ENCODE peak calls at places on chromosomes 1 and 21, in four cellular contexts. G is WTC11, D is HepG2, J is K562. C is an unnamed sample.

GRCh38 chr21:45482899-45483821 is 59.1 kb downstream of the SLC19A1 start:
- DNase-seq in J (no peak), G (no peak), D (no peak), C (no peak)

GRCh38 chr1:184242507-184242943 is 144.3 kb upstream of the C1orf21 start:
- DNase-seq in G (no peak), D (no peak), J (no peak), C (no peak)

GRCh38 chr21:17925900-17926299 is 106.7 kb upstream of the C21orf91 start:
- DNase-seq in J (no peak), D (peak; percentile 20), G (no peak), C (no peak)

GRCh38 chr1:214471458-214471857 is 79.9 kb downstream of the PTPN14 start:
- DNase-seq in J (no peak), G (no peak), D (no peak), C (no peak)

GRCh38 chr1:41645062-41645461 is 160.6 kb upstream of the EDN2 start:
- DNase-seq in D (no peak), J (no peak), G (no peak), C (no peak)

GRCh38 chr1:116737020-116737854 is 17.0 kb upstream of the CD2 start:
- DNase-seq in J (peak; percentile 76), G (peak; percentile 67), D (peak; percentile 7), C (peak; percentile 29)

GRCh38 chr1:43978551-43979260 is at the start of gene B4GALT2:
- DNase-seq in D (peak; percentile 50), J (peak; percentile 90), G (peak; percentile 45), C (no peak)

GRCh38 chr21:42307106-42307505 is 8.1 kb downstream of the TFF3 start:
- DNase-seq in D (no peak), J (no peak), G (no peak), C (no peak)

GRCh38 chr1:64962447-64962846 is 3.9 kb downstream of the JAK1 start:
- DNase-seq in D (no peak), J (no peak), G (no peak), C (no peak)

GRCh38 chr1:10679521-10680220 is 116.8 kb downstream of the CASZ1 start:
- DNase-seq in D (peak; percentile 82), G (peak; percentile 87), J (peak; percentile 75), C (peak; percentile 57)

GRCh38 chr1:61083014-61083798 is 845 bp downstream of the NFIA start:
- DNase-seq in G (peak; percentile 32), D (no peak), J (peak; percentile 49), C (no peak)

GRCh38 chr21:41164981-41165650 is 2.8 kb upstream of the BACE2 start:
- DNase-seq in G (no peak), J (no peak), D (peak; percentile 5), C (peak; percentile 43)

GRCh38 chr1:8818325-8818775 is 910 bp upstream of the RERE start:
- DNase-seq in D (no peak), J (no peak), G (no peak), C (peak; percentile 56)

GRCh38 chr1:77281491-77282186 is at the start of gene AK5:
- DNase-seq in G (peak; percentile 64), D (no peak), J (no peak), C (peak; percentile 40)

GRCh38 chr1:107413951-107414350 is 273.1 kb downstream of the NTNG1 start:
- DNase-seq in D (no peak), G (no peak), J (no peak), C (no peak)

GRCh38 chr1:43147625-43148319 is 24.3 kb downstream of the EBNA1BP2 start:
- DNase-seq in D (peak; percentile 6), G (peak; percentile 99), J (peak; percentile 67), C (no peak)

GRCh38 chr1:202276920-202277319 is 64.8 kb downstream of the UBE2T start:
- DNase-seq in D (no peak), G (no peak), J (no peak), C (no peak)

GRCh38 chr1:156489166-156489934 is 11.2 kb downstream of the MEF2D start:
- DNase-seq in D (no peak), J (peak; percentile 57), G (peak; percentile 60), C (no peak)

GRCh38 chr1:13513885-13514546 is at the start of gene LRRC38:
- DNase-seq in J (no peak), G (peak; percentile 61), D (no peak), C (no peak)

GRCh38 chr1:48526045-48526714 is 54.2 kb upstream of the SPATA6 start:
- DNase-seq in D (no peak), J (no peak), G (no peak), C (no peak)

GRCh38 chr1:95230256-95230655 is 3.8 kb upstream of the RWDD3 start:
- DNase-seq in J (no peak), D (no peak), G (no peak), C (no peak)

GRCh38 chr1:95229706-95230105 is 4.3 kb upstream of the RWDD3 start:
- DNase-seq in D (no peak), J (no peak), G (no peak), C (no peak)

GRCh38 chr1:95232646-95233320 is 1.2 kb upstream of the RWDD3 start:
- DNase-seq in J (no peak), G (no peak), D (no peak), C (no peak)

GRCh38 chr1:95229042-95229441 is 5.0 kb upstream of the RWDD3 start:
- DNase-seq in G (no peak), D (no peak), J (no peak), C (no peak)

GRCh38 chr1:95230768-95231191 is 3.2 kb upstream of the RWDD3 start:
- DNase-seq in J (no peak), G (no peak), D (peak; percentile 57), C (no peak)
- TF ChIP-seq HMGXB4 in J (no peak), G (no peak), D (no peak), C (no peak)

GRCh38 chr1:197776348-197777082 is 1.2 kb upstream of the DENND1B start:
- DNase-seq in G (no peak), J (no peak), D (no peak), C (no peak)

GRCh38 chr1:197773856-197774255 is 1.4 kb downstream of the DENND1B start:
- DNase-seq in J (no peak), D (no peak), G (no peak), C (no peak)

GRCh38 chr1:197771904-197772561 is 3.2 kb downstream of the DENND1B start:
- DNase-seq in D (no peak), G (no peak), J (no peak), C (no peak)

GRCh38 chr1:197775282-197776262 is at the start of gene DENND1B:
- DNase-seq in D (peak; percentile 52), G (peak; percentile 83), J (peak; percentile 81), C (peak; percentile 76)

GRCh38 chr1:197774691-197775281 is 494 bp downstream of the DENND1B start:
- DNase-seq in J (peak; percentile 74), G (peak; percentile 50), D (peak; percentile 3), C (peak; percentile 40)
- TF ChIP-seq HMGXB4 in J (peak; percentile 80), G (peak; percentile 49), D (no peak), C (no peak)

GRCh38 chr1:217673387-217673786 is 42.2 kb downstream of the SPATA17 start:
- DNase-seq in G (no peak), J (no peak), D (no peak), C (no peak)
- TF ChIP-seq HMGXB4 in G (no peak), J (no peak), D (no peak), C (no peak)

DNA sequence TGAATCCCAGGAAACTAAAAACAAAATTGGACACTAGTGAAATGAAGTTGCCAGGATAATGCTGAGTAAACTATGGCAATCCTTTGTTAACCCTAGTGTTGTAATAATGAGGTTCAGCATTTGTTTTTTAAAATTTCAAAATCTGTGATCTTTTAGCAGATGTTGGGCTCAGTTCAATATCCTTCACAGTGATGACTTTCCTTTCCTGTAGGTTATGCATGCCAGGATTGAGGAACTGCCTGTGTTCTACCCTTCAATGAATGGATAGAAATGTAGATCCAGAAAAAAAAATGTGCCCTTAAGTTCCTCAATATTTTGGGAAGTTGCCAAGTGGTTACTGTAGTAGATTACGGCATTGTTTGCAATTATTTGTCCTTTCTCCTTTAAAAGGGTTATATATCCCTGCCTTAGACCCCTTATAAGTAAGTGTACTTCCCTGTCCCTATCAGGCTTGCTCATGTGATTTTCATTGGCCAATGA is 35.5 kb upstream of the IRF2BP2 start:
- DNase-seq in D (no peak), G (no peak), J (peak; percentile 35), C (no peak)
- TF ChIP-seq HMGXB4 in D (no peak), G (no peak), J (no peak), C (no peak)

GRCh38 chr1:59973719-59974118 is 47.1 kb upstream of the CYP2J2 start:
- DNase-seq in J (no peak), G (no peak), D (no peak), C (no peak)

GRCh38 chr1:59967780-59968179 is 41.2 kb upstream of the CYP2J2 start:
- DNase-seq in G (no peak), J (no peak), D (no peak), C (no peak)

GRCh38 chr1:59971464-59971911 is 44.9 kb upstream of the CYP2J2 start:
- DNase-seq in G (peak; percentile 79), D (peak; percentile 28), J (peak; percentile 79), C (peak; percentile 42)

GRCh38 chr1:59976194-59977074 is 49.9 kb upstream of the CYP2J2 start:
- DNase-seq in G (peak; percentile 81), J (peak; percentile 70), D (peak; percentile 16), C (peak; percentile 36)

GRCh38 chr1:59972216-59972924 is 45.8 kb upstream of the CYP2J2 start:
- DNase-seq in G (no peak), J (no peak), D (no peak), C (no peak)
- TF ChIP-seq HMGXB4 in G (no peak), J (no peak), D (no peak), C (no peak)

DNA sequence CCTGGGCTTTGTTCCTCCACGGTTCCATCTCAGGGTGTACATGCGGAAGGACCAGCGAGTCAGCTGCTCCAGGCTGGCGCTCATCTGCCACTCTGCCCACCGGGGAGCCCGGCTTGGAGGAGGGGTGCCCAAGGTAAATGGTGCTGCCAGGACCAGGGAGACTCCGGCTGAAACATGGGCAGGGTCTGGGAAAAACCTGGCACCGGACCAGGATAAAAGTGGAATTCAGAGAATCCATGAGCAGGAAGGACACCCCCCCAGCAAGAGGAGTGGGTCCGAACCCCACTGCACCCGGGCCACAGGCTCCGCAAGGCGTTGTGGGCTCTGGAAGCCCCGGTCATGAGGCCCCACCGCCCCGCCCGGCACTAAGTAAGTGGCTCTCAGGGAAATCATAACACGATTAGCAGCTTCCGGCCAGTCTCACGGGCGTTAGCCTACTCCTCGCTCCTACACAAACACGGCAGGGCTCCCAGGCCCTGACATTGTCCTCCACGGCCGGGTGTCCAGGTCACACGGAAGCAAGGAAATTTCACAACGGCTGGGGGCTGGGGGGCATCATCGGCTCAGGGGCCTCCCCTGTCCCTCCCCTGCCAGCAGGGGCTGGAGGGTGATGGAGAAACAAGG is 21.1 kb downstream of the MEGF6 start:
- DNase-seq in J (no peak), G (no peak), D (no peak), C (no peak)
- TF ChIP-seq HMGXB4 in J (no peak), G (no peak), D (no peak), C (no peak)

GRCh38 chr1:70504176-70504820 is 93.2 kb downstream of the CTH start:
- DNase-seq in J (peak; percentile 24), G (no peak), D (peak; percentile 71), C (peak; percentile 29)
- TF ChIP-seq HMGXB4 in J (no peak), G (no peak), D (no peak), C (no peak)